ENCODE peak calls at places on chromosome 22, in four cellular contexts. E is K562, K is HepG2, P is H1. S is an unnamed sample.

GRCh38 chr22:40898850-40899357 is 37.0 kb upstream of the DNAJB7 start:
- DNase-seq in K (peak), E (peak), P (no peak), S (peak)

GRCh38 chr22:23375031-23375827 is 194.9 kb downstream of the BCR start:
- DNase-seq in K (no peak), E (no peak), P (no peak), S (no peak)

GRCh38 chr22:17370036-17370765 is 941 bp downstream of the CECR2 start:
- DNase-seq in K (no peak), E (no peak), P (peak), S (no peak)

GRCh38 chr22:49715450-49715849 is 112.2 kb downstream of the BRD1 start:
- DNase-seq in K (no peak), E (no peak), P (no peak), S (no peak)

GRCh38 chr22:46233231-46233630 is 16.9 kb downstream of the CDPF1 start:
- DNase-seq in K (no peak), E (no peak), P (no peak), S (no peak)

GRCh38 chr22:17985606-17986005 is 38.8 kb downstream of the MICAL3 start:
- DNase-seq in E (no peak), K (no peak), P (no peak), S (no peak)

GRCh38 chr22:38203090-38203810 is 1.5 kb downstream of the MAFF start:
- DNase-seq in P (peak), K (peak), E (no peak), S (no peak)

GRCh38 chr22:47059701-47060161 is 297.3 kb downstream of the TBC1D22A start:
- DNase-seq in E (no peak), P (no peak), K (no peak), S (peak)

GRCh38 chr22:37492428-37493344 is 6.5 kb upstream of the MFNG start:
- DNase-seq in P (peak), K (no peak), E (peak), S (no peak)

GRCh38 chr22:37448521-37449150 is 21.4 kb upstream of the ELFN2 start:
- DNase-seq in P (no peak), E (no peak), K (no peak), S (no peak)

GRCh38 chr22:23178512-23179254 is 1.6 kb upstream of the BCR start:
- DNase-seq in E (peak), K (no peak), P (peak), S (no peak)

GRCh38 chr22:39317084-39317755 is 2.2 kb downstream of the RPL3 start:
- DNase-seq in E (no peak), K (no peak), P (no peak), S (no peak)

GRCh38 chr22:39317756-39318506 is 1.5 kb downstream of the RPL3 start:
- DNase-seq in P (no peak), E (no peak), K (no peak), S (no peak)

GRCh38 chr22:39319284-39320170 is at the start of gene RPL3:
- DNase-seq in K (peak), P (peak), E (peak), S (peak)

GRCh38 chr22:39316440-39317083 is 2.9 kb downstream of the RPL3 start:
- DNase-seq in K (peak), P (peak), E (no peak), S (peak)

GRCh38 chr22:39318507-39319283 is 728 bp downstream of the RPL3 start:
- DNase-seq in P (no peak), E (no peak), K (no peak), S (no peak)
- TF ChIP-seq KDM1A in P (no peak), E (no peak), K (no peak), S (no peak)

GRCh38 chr22:35627267-35628041 is 10.3 kb upstream of the MB start:
- DNase-seq in K (peak), P (peak), E (no peak), S (no peak)
- TF ChIP-seq POLR2AphosphoS5 in K (no peak), P (no peak), E (no peak), S (no peak)

GRCh38 chr22:43420991-43421665 is 9.3 kb downstream of the MPPED1 start:
- DNase-seq in P (no peak), E (no peak), K (no peak), S (no peak)

GRCh38 chr22:43424865-43425630 is 13.2 kb downstream of the MPPED1 start:
- DNase-seq in K (no peak), E (no peak), P (no peak), S (no peak)

GRCh38 chr22:43421914-43422615 is 10.3 kb downstream of the MPPED1 start:
- DNase-seq in P (no peak), E (no peak), K (no peak), S (no peak)

GRCh38 chr22:43424201-43424600 is 12.4 kb downstream of the MPPED1 start:
- DNase-seq in P (no peak), E (no peak), K (no peak), S (no peak)

DNA sequence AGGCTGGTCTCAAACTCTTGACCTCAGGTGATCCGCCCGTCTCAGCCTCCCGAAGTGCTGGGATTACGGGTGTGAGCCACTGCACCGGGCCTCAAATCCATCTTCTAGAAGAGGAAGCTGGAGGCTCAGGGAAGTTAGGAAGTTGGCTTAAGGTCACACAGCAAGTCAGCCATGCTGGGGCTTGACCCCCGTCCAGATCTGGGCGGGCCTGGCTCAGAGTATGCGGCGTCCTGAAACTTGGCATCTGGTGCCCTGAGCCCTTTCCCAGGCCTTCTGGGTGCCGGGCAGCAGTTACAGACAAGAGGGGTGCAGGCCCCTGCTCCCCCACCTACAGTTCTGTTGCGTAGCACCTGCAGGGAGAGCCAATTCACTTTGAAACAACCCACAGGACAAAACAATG is 11.2 kb downstream of the MPPED1 start:
- DNase-seq in P (no peak), K (no peak), E (no peak), S (no peak)
- TF ChIP-seq KDM1A in P (no peak), K (no peak), E (no peak), S (no peak)

GRCh38 chr22:20208713-20209310 is 58.0 kb upstream of the CCDC188 start:
- DNase-seq in E (no peak), P (no peak), K (no peak), S (no peak)

GRCh38 chr22:20206709-20207215 is 55.9 kb upstream of the CCDC188 start:
- DNase-seq in E (peak), P (no peak), K (no peak), S (no peak)

GRCh38 chr22:20205964-20206708 is 55.3 kb upstream of the CCDC188 start:
- DNase-seq in K (peak), E (peak), P (no peak), S (peak)

GRCh38 chr22:20205464-20205963 is 54.7 kb upstream of the CCDC188 start:
- DNase-seq in K (no peak), P (no peak), E (no peak), S (no peak)

DNA sequence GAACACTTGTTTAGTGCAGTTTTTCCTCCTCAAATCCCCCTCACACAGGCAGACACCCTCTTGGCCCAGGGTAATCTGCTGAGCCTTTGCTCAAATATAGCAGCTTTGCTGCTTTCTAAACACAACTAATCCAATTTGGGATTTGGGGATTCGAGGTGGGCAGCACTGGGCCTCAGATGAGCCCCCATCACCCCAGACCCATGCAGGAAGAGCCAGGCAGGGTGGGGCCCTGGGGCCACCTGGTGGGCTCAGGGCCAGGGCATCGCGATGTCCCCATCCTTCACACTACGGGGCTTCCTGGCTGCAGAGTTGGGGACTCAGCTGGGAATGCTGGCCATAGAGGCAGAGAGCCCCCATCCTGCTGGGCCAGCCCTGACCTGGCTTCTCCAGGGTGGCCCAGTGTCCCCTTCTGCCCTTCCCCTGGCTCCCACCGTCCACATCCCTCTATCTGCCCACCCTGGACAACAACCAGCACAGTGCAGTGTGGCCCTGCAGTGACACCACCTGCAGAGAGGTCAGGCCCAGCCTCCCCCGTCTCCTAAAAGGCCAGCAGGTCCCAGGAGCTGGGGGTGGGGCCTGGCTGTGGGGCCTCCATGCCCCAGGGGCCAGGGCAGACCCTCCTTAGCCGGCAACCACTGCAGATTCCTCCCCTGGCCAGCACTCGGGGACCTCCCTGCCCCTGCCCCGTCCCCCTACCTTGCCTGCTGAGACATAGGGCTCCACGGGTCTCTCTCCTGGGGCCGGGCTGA is 56.6 kb upstream of the CCDC188 start:
- DNase-seq in K (no peak), P (no peak), E (peak), S (no peak)
- TF ChIP-seq POLR2AphosphoS5 in K (no peak), P (no peak), E (no peak), S (no peak)

GRCh38 chr22:36253523-36254490 is 874 bp downstream of the APOL1 start:
- DNase-seq in P (no peak), K (no peak), E (no peak), S (no peak)
- TF ChIP-seq KDM1A in P (no peak), K (no peak), E (peak), S (no peak)

GRCh38 chr22:44037519-44038370 is 13.6 kb downstream of the PARVB start:
- DNase-seq in K (no peak), P (no peak), E (no peak), S (no peak)
- TF ChIP-seq POLR2AphosphoS5 in K (no peak), P (no peak), E (no peak), S (no peak)